ENCODE peak calls at places on chromosomes 1 and 21, in four cellular contexts. X is HEK293T, G is K562, C is HepG2. A is an unnamed sample.

GRCh38 chr1:170560681-170561285 is 28.8 kb downstream of the GORAB start:
- DNase-seq in X (no peak), G (no peak), C (no peak), A (no peak)

GRCh38 chr1:167059045-167059728 is 31.0 kb downstream of the GPA33 start:
- DNase-seq in X (peak), G (peak), C (peak), A (no peak)

GRCh38 chr1:174262747-174263241 is 103.5 kb downstream of the RABGAP1L start:
- DNase-seq in X (peak), G (peak), C (peak), A (peak)

GRCh38 chr1:100750002-100750885 is 30.7 kb downstream of the VCAM1 start:
- DNase-seq in X (no peak), G (peak), C (no peak), A (no peak)

GRCh38 chr21:44489962-44490361 is 34.7 kb downstream of the LRRC3 start:
- DNase-seq in X (no peak), G (peak), C (no peak), A (no peak)

GRCh38 chr1:20399606-20400180 is 86.3 kb downstream of the CAMK2N1 start:
- DNase-seq in X (no peak), G (no peak), C (no peak), A (no peak)

GRCh38 chr1:65495137-65495536 is 74.7 kb downstream of the LEPR start:
- DNase-seq in X (no peak), G (no peak), C (no peak), A (no peak)

GRCh38 chr1:199279107-199279506 is 640.3 kb downstream of the PTPRC start:
- DNase-seq in X (no peak), G (no peak), C (no peak), A (no peak)

GRCh38 chr1:210677533-210677932 is 348.8 kb downstream of the HHAT start:
- DNase-seq in X (no peak), G (no peak), C (no peak), A (peak)

GRCh38 chr1:45679123-45679522 is 7.2 kb downstream of the GPBP1L1 start:
- DNase-seq in X (no peak), G (no peak), C (no peak), A (no peak)

GRCh38 chr21:31008355-31008754 is 29.9 kb downstream of the KRTAP19-8 start:
- DNase-seq in X (no peak), G (no peak), C (no peak), A (no peak)

GRCh38 chr1:72034827-72035226 is 247.5 kb downstream of the NEGR1 start:
- DNase-seq in X (no peak), G (no peak), C (no peak), A (no peak)

GRCh38 chr1:23576338-23577055 is 17.2 kb upstream of the ID3 start:
- DNase-seq in X (no peak), G (no peak), C (no peak), A (no peak)

GRCh38 chr21:44874497-44875331 is 1.2 kb upstream of the PTTG1IP start:
- DNase-seq in X (no peak), G (no peak), C (no peak), A (no peak)

GRCh38 chr1:231693361-231694080 is 66.9 kb downstream of the DISC1 start:
- DNase-seq in X (no peak), G (no peak), C (no peak), A (no peak)

GRCh38 chr1:173865468-173866164 is 2.2 kb downstream of the GAS5 start:
- DNase-seq in X (no peak), G (peak), C (no peak), A (no peak)

GRCh38 chr1:22879445-22879844 is 93.2 kb downstream of the LACTBL1 start:
- DNase-seq in X (no peak), G (no peak), C (no peak), A (no peak)

GRCh38 chr1:167922023-167922422 is 8.1 kb upstream of the ADCY10 start:
- DNase-seq in X (no peak), G (no peak), C (no peak), A (no peak)

GRCh38 chr1:32917521-32917920 is 16.3 kb upstream of the TMEM54 start:
- DNase-seq in X (no peak), G (no peak), C (no peak), A (no peak)

GRCh38 chr1:223102797-223103533 is 40.1 kb downstream of the TLR5 start:
- DNase-seq in X (peak), G (peak), C (no peak), A (no peak)

GRCh38 chr1:106459418-106459817 is 597.1 kb upstream of the PRMT6 start:
- DNase-seq in X (no peak), G (no peak), C (no peak), A (no peak)

GRCh38 chr1:44707959-44708831 is 22.8 kb downstream of the RNU5D-1 start:
- DNase-seq in X (peak), G (peak), C (peak), A (no peak)

GRCh38 chr21:18275740-18276139 is 31.1 kb downstream of the CHODL start:
- DNase-seq in X (no peak), G (no peak), C (no peak), A (no peak)
- TF ChIP-seq TARDBP in X (no peak), G (no peak), C (no peak), A (no peak)

GRCh38 chr21:42666023-42666747 is 12.8 kb downstream of the PDE9A start:
- DNase-seq in X (peak), G (peak), C (no peak), A (no peak)

GRCh38 chr21:42663860-42664535 is 10.6 kb downstream of the PDE9A start:
- DNase-seq in X (no peak), G (no peak), C (no peak), A (no peak)

GRCh38 chr21:42665484-42665883 is 12.1 kb downstream of the PDE9A start:
- DNase-seq in X (no peak), G (no peak), C (no peak), A (no peak)

GRCh38 chr21:42664614-42665013 is 11.2 kb downstream of the PDE9A start:
- DNase-seq in X (no peak), G (no peak), C (no peak), A (no peak)

GRCh38 chr21:42665026-42665425 is 11.6 kb downstream of the PDE9A start:
- DNase-seq in X (no peak), G (peak), C (no peak), A (no peak)
- TF ChIP-seq TARDBP in X (no peak), G (no peak), C (no peak), A (no peak)

DNA sequence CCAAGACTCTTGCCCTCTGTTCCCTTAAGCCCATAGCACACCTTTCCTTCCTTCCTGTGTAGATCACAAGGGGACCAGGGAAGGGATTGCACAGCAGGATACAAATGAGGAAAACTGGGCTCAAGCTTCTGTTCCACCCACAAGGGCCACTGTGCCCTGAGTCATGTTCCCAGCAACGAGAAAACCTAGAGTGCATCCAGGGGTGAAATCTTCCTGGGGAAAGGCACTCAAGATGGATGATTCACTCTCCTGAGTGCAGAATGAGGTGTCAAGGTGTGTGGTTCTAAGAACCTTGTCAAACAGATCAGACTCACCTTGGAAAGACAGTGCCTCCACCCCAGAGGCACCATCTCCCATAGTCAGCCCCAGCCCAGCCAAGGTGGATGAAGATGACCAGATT is 40.7 kb upstream of the EYA3 start:
- DNase-seq in X (no peak), G (no peak), C (no peak), A (no peak)
- TF ChIP-seq TARDBP in X (no peak), G (no peak), C (no peak), A (no peak)

DNA sequence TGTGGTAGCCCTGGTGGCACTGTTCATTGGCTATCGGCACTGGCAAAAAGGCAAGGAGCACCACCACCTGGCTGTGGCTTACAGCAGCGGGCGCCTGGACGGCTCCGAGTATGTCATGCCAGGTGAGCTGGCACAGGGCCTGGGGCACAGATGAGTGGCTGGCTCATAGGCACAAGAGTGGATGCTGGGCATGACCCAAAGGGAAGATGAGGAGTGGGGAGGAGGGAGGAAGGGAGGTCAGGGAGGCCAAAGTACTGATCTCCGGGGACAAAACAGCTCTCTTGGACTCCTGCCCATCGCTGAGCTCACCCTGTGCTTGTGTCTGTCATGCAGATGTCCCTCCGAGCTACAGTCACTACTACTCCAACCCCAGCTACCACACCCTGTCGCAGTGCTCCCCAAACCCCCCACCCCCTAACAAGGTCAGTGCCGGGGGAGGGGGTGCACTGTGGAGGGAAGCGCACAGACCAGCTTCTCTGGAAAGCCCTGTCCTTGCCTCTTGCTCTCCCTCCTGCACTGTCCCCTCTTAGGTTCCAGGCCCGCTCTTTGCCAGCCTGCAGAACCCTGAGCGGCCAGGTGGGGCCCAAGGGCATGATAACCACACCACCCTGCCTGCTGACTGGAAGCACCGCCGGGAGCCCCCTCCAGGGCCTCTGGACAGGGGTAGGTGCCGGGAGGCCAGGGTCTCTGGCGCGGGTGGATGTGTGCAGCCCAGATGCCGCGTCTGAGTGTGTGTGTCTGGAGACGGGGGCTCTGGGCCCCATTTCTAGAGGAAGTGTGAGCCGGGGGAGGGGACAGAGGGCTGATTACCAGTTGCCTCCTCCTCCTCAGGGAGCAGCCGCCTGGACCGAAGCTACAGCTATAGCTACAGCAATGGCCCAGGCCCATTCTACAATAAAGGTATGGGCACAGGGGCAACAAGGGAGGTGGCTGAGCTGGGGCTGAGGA is 7.3 kb upstream of the LRRC71 start:
- DNase-seq in X (no peak), G (peak), C (no peak), A (no peak)
- TF ChIP-seq TARDBP in X (no peak), G (no peak), C (no peak), A (no peak)